ENCODE peak calls at places on chromosomes 6 and 20, in five cellular contexts. One of them, this sample, is unnamed.

GRCh38 chr6:53484409-53485280 is 60.3 kb downstream of the GCLC start:
- DNase-seq in GM12878: no peak
- DNase-seq in HepG2: peak; percentile 67
- DNase-seq in H1: peak; percentile 73
- DNase-seq in K562: peak; percentile 75
- DNase-seq in this sample: peak; percentile 55

GRCh38 chr6:135600086-135600702 is 102.7 kb upstream of the AHI1 start:
- DNase-seq in GM12878: no peak
- DNase-seq in HepG2: no peak
- DNase-seq in H1: no peak
- DNase-seq in K562: no peak
- DNase-seq in this sample: no peak

GRCh38 chr6:135880066-135880972 is 28.8 kb downstream of the PDE7B start:
- DNase-seq in GM12878: peak; percentile 61
- DNase-seq in HepG2: no peak
- DNase-seq in H1: no peak
- DNase-seq in K562: no peak
- DNase-seq in this sample: no peak

GRCh38 chr6:79570129-79570801 is 33.0 kb upstream of the LCA5 start:
- DNase-seq in GM12878: no peak
- DNase-seq in HepG2: peak; percentile 57
- DNase-seq in H1: no peak
- DNase-seq in K562: no peak
- DNase-seq in this sample: peak; percentile 80

GRCh38 chr20:60242836-60243520 is 284.8 kb downstream of the CDH26 start:
- DNase-seq in GM12878: no peak
- DNase-seq in HepG2: no peak
- DNase-seq in H1: no peak
- DNase-seq in K562: no peak
- DNase-seq in this sample: no peak

GRCh38 chr20:38599410-38599882 is 2.2 kb upstream of the ARHGAP40 start:
- DNase-seq in GM12878: no peak
- DNase-seq in HepG2: peak; percentile 57
- DNase-seq in H1: no peak
- DNase-seq in K562: peak; percentile 47
- DNase-seq in this sample: no peak

GRCh38 chr20:63101781-63102719 is 95.3 kb upstream of the BHLHE23 start:
- DNase-seq in GM12878: no peak
- DNase-seq in HepG2: no peak
- DNase-seq in H1: peak; percentile 65
- DNase-seq in K562: no peak
- DNase-seq in this sample: no peak

GRCh38 chr6:32149932-32150920 is 1.5 kb downstream of the PRRT1 start:
- DNase-seq in GM12878: no peak
- DNase-seq in HepG2: no peak
- DNase-seq in H1: peak; percentile 78
- DNase-seq in K562: no peak
- DNase-seq in this sample: no peak

GRCh38 chr6:132087391-132087790 is 136.2 kb upstream of the CCN2 start:
- DNase-seq in GM12878: no peak
- DNase-seq in HepG2: no peak
- DNase-seq in H1: no peak
- DNase-seq in K562: no peak
- DNase-seq in this sample: no peak

GRCh38 chr6:132471787-132472186 is 41.1 kb downstream of the STX7 start:
- DNase-seq in GM12878: no peak
- DNase-seq in HepG2: no peak
- DNase-seq in H1: no peak
- DNase-seq in K562: no peak
- DNase-seq in this sample: no peak

GRCh38 chr6:97322811-97323210 is 39.8 kb upstream of the MMS22L start:
- DNase-seq in GM12878: no peak
- DNase-seq in HepG2: no peak
- DNase-seq in H1: no peak
- DNase-seq in K562: no peak
- DNase-seq in this sample: no peak

GRCh38 chr20:17808357-17808756 is 108.6 kb downstream of the BANF2 start:
- DNase-seq in GM12878: no peak
- DNase-seq in HepG2: peak; percentile 42
- DNase-seq in H1: no peak
- DNase-seq in K562: no peak
- DNase-seq in this sample: no peak

GRCh38 chr6:119978274-119978889 is 628.8 kb upstream of the MAN1A1 start:
- DNase-seq in GM12878: no peak
- DNase-seq in HepG2: peak; percentile 15
- DNase-seq in H1: no peak
- DNase-seq in K562: peak; percentile 14
- DNase-seq in this sample: no peak

GRCh38 chr20:13930246-13930645 is 60.2 kb downstream of the SEL1L2 start:
- DNase-seq in GM12878: no peak
- DNase-seq in HepG2: no peak
- DNase-seq in H1: no peak
- DNase-seq in K562: no peak
- DNase-seq in this sample: no peak

GRCh38 chr6:101477436-101477835 is 83.9 kb downstream of the GRIK2 start:
- DNase-seq in GM12878: no peak
- DNase-seq in HepG2: no peak
- DNase-seq in H1: no peak
- DNase-seq in K562: no peak
- DNase-seq in this sample: no peak

GRCh38 chr6:123702943-123703342 is 66.2 kb upstream of the TRDN start:
- DNase-seq in GM12878: no peak
- DNase-seq in HepG2: no peak
- DNase-seq in H1: no peak
- DNase-seq in K562: no peak
- DNase-seq in this sample: no peak

GRCh38 chr20:46171476-46171875 is 53.4 kb downstream of the CD40 start:
- DNase-seq in GM12878: no peak
- DNase-seq in HepG2: no peak
- DNase-seq in H1: no peak
- DNase-seq in K562: no peak
- DNase-seq in this sample: no peak

GRCh38 chr6:162856885-162857284 is 129.1 kb downstream of the PACRG start:
- DNase-seq in GM12878: no peak
- DNase-seq in HepG2: peak; percentile 64
- DNase-seq in H1: no peak
- DNase-seq in K562: peak; percentile 28
- DNase-seq in this sample: peak; percentile 29

GRCh38 chr20:568865-569415 is 25.4 kb upstream of the CSNK2A1 start:
- DNase-seq in GM12878: no peak
- DNase-seq in HepG2: no peak
- DNase-seq in H1: no peak
- DNase-seq in K562: no peak
- DNase-seq in this sample: no peak

GRCh38 chr6:124223596-124223995 is 419.9 kb downstream of the NKAIN2 start:
- DNase-seq in GM12878: no peak
- DNase-seq in HepG2: no peak
- DNase-seq in H1: no peak
- DNase-seq in K562: no peak
- DNase-seq in this sample: no peak

GRCh38 chr6:106870069-106870468 is 104.5 kb downstream of the CD24 start:
- DNase-seq in GM12878: no peak
- DNase-seq in HepG2: peak; percentile 29
- DNase-seq in H1: no peak
- DNase-seq in K562: no peak
- DNase-seq in this sample: no peak

GRCh38 chr20:10747019-10747418 is 73.2 kb upstream of the JAG1 start:
- DNase-seq in GM12878: no peak
- DNase-seq in HepG2: no peak
- DNase-seq in H1: no peak
- DNase-seq in K562: no peak
- DNase-seq in this sample: no peak

GRCh38 chr6:90231308-90231707 is 65.3 kb downstream of the BACH2 start:
- DNase-seq in GM12878: no peak
- DNase-seq in HepG2: no peak
- DNase-seq in H1: no peak
- DNase-seq in K562: no peak
- DNase-seq in this sample: no peak

GRCh38 chr6:132715204-132715603 is 1.3 kb upstream of the VNN1 start:
- DNase-seq in GM12878: no peak
- DNase-seq in HepG2: peak; percentile 65
- DNase-seq in H1: peak; percentile 54
- DNase-seq in K562: peak; percentile 43
- DNase-seq in this sample: peak; percentile 49

GRCh38 chr6:113560908-113561307 is 296.2 kb upstream of the MARCKS start:
- DNase-seq in GM12878: no peak
- DNase-seq in HepG2: no peak
- DNase-seq in H1: no peak
- DNase-seq in K562: no peak
- DNase-seq in this sample: peak; percentile 32

GRCh38 chr6:55836481-55836880 is 38.9 kb downstream of the BMP5 start:
- DNase-seq in GM12878: no peak
- DNase-seq in HepG2: no peak
- DNase-seq in H1: no peak
- DNase-seq in K562: no peak
- DNase-seq in this sample: no peak

GRCh38 chr20:2986466-2986865 is 57.0 kb upstream of the GNRH2 start:
- DNase-seq in GM12878: no peak
- DNase-seq in HepG2: no peak
- DNase-seq in H1: no peak
- DNase-seq in K562: no peak
- DNase-seq in this sample: no peak

GRCh38 chr6:74280130-74280692 is 584.2 kb downstream of the CD109 start:
- DNase-seq in GM12878: no peak
- DNase-seq in HepG2: no peak
- DNase-seq in H1: no peak
- DNase-seq in K562: no peak
- DNase-seq in this sample: no peak

GRCh38 chr6:36912583-36912982 is 26.8 kb downstream of the C6orf89 start:
- DNase-seq in GM12878: peak; percentile 72
- DNase-seq in HepG2: no peak
- DNase-seq in H1: no peak
- DNase-seq in K562: no peak
- DNase-seq in this sample: no peak

GRCh38 chr6:88086792-88087191 is 39.2 kb downstream of the SPACA1 start:
- DNase-seq in GM12878: no peak
- DNase-seq in HepG2: no peak
- DNase-seq in H1: no peak
- DNase-seq in K562: no peak
- DNase-seq in this sample: no peak

DNA sequence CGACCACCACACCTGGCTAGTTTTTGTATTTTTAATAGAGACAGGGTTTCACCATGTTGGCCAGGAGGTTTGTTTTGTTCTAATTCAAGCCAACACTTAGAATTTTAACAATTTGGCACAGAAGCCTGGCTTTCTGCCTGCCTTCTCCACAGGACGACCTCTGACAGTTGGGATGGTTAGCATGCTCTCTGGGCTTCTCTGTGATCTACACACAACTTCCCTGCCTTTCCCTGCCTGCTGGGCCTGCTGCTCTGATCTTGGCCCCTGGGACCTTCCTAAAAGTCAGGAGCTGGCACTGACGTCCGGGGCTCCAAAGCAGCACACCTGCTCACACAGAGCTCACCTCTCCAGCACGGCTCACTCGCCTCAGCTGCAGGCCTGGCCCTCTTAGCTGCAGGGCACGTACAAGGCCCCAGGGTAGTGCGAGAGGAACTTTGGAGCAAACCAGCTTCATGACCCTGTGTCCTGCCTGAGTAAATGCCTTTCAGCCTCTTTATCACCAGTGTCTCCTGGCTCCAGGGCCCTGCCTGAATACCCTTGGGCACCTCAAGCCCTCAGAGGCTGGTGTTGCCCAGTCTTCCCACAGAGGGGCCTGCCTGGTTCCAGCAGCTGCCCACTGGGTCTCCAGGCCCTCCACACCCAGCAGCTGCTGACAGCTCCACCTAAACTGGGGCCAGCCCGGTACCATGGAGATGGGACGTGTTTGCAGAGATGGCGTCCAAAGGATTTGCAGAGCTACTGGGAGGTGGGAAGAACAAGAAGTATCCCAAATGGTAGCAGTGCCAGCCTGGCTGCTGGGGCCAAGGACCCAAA is 96.0 kb downstream of the PSMB1 start:
- DNase-seq in GM12878: no peak
- DNase-seq in HepG2: no peak
- DNase-seq in H1: no peak
- DNase-seq in K562: no peak
- DNase-seq in this sample: no peak
- TF ChIP-seq SRF in GM12878: no peak
- TF ChIP-seq SRF in HepG2: no peak
- TF ChIP-seq SRF in H1: no peak
- TF ChIP-seq SRF in K562: no peak
- TF ChIP-seq SRF in this sample: no peak

DNA sequence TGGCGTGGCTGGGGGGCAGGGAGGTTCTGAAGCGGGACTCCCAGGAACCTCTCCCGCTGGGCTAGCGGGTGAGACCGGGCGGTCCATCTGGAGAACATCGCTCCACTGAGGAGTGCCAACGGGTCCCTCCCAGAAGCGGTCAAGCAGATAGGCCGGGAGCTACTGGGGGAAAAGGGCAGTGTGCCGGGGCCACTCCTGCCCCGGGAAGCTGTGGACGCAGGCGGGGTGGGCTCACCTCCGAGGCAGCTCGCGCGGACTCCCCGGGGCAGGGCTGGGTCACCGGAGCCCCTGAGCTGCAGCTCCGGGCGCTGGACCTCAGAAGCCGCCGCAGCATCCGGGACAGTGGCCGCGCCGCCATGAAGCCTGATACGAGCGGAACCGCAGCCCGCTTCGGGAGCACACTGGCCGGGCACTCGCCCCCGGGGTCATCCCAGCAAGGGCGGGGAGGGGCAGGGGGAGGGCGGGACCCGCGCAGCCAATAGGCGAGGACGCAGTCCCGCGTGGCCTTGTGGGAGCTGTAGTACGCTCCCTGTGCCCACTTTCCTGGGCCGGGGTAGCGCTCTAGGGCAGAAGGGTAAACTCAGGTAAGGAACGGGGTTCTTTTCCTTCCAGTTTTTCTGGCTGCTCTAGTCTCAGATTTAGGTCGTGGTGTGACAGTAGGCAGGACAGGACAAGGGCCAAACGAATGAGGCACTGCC is at the start of gene MOCS1:
- DNase-seq in GM12878: no peak
- DNase-seq in HepG2: peak; percentile 70
- DNase-seq in H1: peak; percentile 85
- DNase-seq in K562: peak; percentile 85
- DNase-seq in this sample: peak; percentile 32
- TF ChIP-seq SRF in GM12878: no peak
- TF ChIP-seq SRF in HepG2: no peak
- TF ChIP-seq SRF in H1: no peak
- TF ChIP-seq SRF in K562: peak; percentile 11
- TF ChIP-seq SRF in this sample: no peak

GRCh38 chr6:21348462-21349195 is 244.9 kb upstream of the SOX4 start:
- DNase-seq in GM12878: no peak
- DNase-seq in HepG2: no peak
- DNase-seq in H1: peak; percentile 51
- DNase-seq in K562: no peak
- DNase-seq in this sample: no peak
- TF ChIP-seq SRF in GM12878: no peak
- TF ChIP-seq SRF in HepG2: no peak
- TF ChIP-seq SRF in H1: no peak
- TF ChIP-seq SRF in K562: no peak
- TF ChIP-seq SRF in this sample: no peak

DNA sequence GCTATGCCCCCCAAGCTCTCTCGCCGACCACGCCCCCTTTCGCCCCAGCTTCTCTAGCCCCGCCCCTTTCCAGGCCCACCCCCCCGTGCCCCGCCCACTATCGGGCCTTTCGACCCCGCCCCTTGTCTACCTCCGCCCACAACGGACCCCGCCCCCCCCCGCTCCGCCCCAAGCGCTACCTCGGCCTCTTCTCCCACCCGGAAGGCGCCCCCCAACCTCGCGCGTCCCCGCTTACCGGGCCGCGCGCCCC is 201 bp downstream of the ZBTB22 start:
- DNase-seq in GM12878: no peak
- DNase-seq in HepG2: no peak
- DNase-seq in H1: peak; percentile 83
- DNase-seq in K562: no peak
- DNase-seq in this sample: no peak
- TF ChIP-seq SRF in GM12878: no peak
- TF ChIP-seq SRF in HepG2: no peak
- TF ChIP-seq SRF in H1: no peak
- TF ChIP-seq SRF in K562: no peak
- TF ChIP-seq SRF in this sample: no peak